ENCODE peak calls at places on chromosomes 11 and 22, in four cellular contexts. One of them, this sample, is unnamed.

GRCh38 chr11:19555266-19555665 is 157.4 kb upstream of the NAV2 start:
- DNase-seq in WTC11: no peak
- DNase-seq in lower lobe of right lung: no peak
- DNase-seq in A673: no peak
- DNase-seq in this sample: no peak

GRCh38 chr11:75328426-75329277 is 22.8 kb downstream of the ARRB1 start:
- DNase-seq in WTC11: peak; percentile 71
- DNase-seq in lower lobe of right lung: peak; percentile 86
- DNase-seq in A673: peak; percentile 85
- DNase-seq in this sample: no peak

GRCh38 chr11:130553306-130553705 is 104.9 kb downstream of the ADAMTS15 start:
- DNase-seq in WTC11: no peak
- DNase-seq in lower lobe of right lung: no peak
- DNase-seq in A673: no peak
- DNase-seq in this sample: no peak

GRCh38 chr11:1835671-1836010 is 851 bp downstream of the SYT8 start:
- DNase-seq in WTC11: no peak
- DNase-seq in lower lobe of right lung: peak; percentile 45
- DNase-seq in A673: no peak
- DNase-seq in this sample: no peak

GRCh38 chr22:50656122-50657070 is 16.2 kb upstream of the SHANK3 start:
- DNase-seq in WTC11: no peak
- DNase-seq in lower lobe of right lung: peak; percentile 52
- DNase-seq in A673: no peak
- DNase-seq in this sample: no peak

GRCh38 chr11:42299780-42300179 is 840.3 kb upstream of the LRRC4C start:
- DNase-seq in WTC11: no peak
- DNase-seq in lower lobe of right lung: no peak
- DNase-seq in A673: no peak
- DNase-seq in this sample: no peak

GRCh38 chr11:23278121-23278520 is 417.8 kb upstream of the CCDC179 start:
- DNase-seq in WTC11: no peak
- DNase-seq in lower lobe of right lung: no peak
- DNase-seq in A673: no peak
- DNase-seq in this sample: no peak

GRCh38 chr11:108734956-108735559 is 70.2 kb downstream of the DDX10 start:
- DNase-seq in WTC11: no peak
- DNase-seq in lower lobe of right lung: no peak
- DNase-seq in A673: peak; percentile 72
- DNase-seq in this sample: no peak

GRCh38 chr11:67507242-67507890 is 596 bp downstream of the CDK2AP2 start:
- DNase-seq in WTC11: peak; percentile 76
- DNase-seq in lower lobe of right lung: no peak
- DNase-seq in A673: peak; percentile 83
- DNase-seq in this sample: no peak

GRCh38 chr22:41365425-41365824 is 16.3 kb upstream of the TEF start:
- DNase-seq in WTC11: no peak
- DNase-seq in lower lobe of right lung: no peak
- DNase-seq in A673: no peak
- DNase-seq in this sample: no peak

DNA sequence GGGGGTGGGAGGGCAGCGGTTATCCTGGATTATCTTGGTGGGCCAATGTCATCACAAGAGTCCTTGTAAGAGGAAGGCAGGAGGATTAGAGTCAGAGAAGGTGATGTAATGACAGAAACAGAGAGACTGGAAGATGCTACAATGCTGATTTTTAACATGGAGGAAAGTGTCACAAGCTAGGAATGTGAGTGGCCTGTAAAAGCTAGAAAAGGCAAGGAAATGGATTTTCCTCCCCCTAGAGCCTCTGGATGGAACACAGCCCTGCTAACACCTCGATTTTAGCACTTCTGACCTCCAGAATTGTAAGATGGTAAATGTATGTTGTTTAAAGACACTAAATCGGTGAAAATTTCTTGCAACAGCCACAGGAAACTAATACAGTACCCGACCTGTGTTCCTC is 109.3 kb downstream of the MN1 start:
- DNase-seq in WTC11: no peak
- DNase-seq in lower lobe of right lung: no peak
- DNase-seq in A673: no peak
- DNase-seq in this sample: no peak
- TF ChIP-seq CTCF in WTC11: no peak
- TF ChIP-seq CTCF in lower lobe of right lung: no peak
- TF ChIP-seq CTCF in A673: no peak
- TF ChIP-seq CTCF in this sample: no peak

GRCh38 chr22:39117585-39118191 is 20.6 kb downstream of the APOBEC3H start:
- DNase-seq in WTC11: peak; percentile 67
- DNase-seq in lower lobe of right lung: no peak
- DNase-seq in A673: peak; percentile 64
- DNase-seq in this sample: peak; percentile 37
- TF ChIP-seq CTCF in WTC11: no peak
- TF ChIP-seq CTCF in lower lobe of right lung: peak; percentile 46
- TF ChIP-seq CTCF in A673: peak; percentile 69
- TF ChIP-seq CTCF in this sample: no peak

DNA sequence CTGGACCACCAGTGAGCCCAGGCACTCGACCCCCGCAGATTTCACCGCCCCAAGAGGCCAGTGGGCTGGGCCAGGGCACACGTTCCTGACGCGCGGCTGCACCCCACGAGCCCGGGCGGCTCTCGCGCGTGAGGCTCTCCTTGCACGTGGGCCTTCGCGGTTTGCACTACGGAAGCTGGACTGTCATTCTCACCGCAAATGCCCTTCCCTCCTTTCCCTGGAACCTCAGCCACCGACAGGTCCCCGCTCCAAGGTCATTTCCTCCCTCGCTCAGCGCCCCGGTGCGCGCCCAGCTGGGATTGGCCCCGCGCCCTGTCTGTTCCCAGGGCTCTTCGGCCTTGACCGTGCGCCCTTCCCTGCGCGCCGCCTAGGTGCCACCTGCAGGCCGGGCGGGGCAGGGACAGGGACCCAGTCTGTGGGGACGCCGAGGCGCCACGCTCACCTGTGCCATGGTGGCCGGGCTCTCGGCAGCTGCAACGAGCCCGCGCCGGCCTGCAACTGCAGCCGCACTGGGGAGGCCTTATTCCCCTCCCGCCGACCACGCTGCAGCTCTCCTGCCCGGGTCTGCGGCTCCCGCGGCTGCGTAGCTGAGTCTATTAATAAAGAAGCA is 2.1 kb upstream of the CPT1A start:
- DNase-seq in WTC11: peak; percentile 80
- DNase-seq in lower lobe of right lung: peak; percentile 93
- DNase-seq in A673: no peak
- DNase-seq in this sample: peak; percentile 75
- TF ChIP-seq CTCF in WTC11: peak; percentile 21
- TF ChIP-seq CTCF in lower lobe of right lung: peak; percentile 73
- TF ChIP-seq CTCF in A673: peak; percentile 29
- TF ChIP-seq CTCF in this sample: no peak

GRCh38 chr11:9092846-9093778 is 1.7 kb upstream of the SCUBE2 start:
- DNase-seq in WTC11: no peak
- DNase-seq in lower lobe of right lung: no peak
- DNase-seq in A673: peak; percentile 5
- DNase-seq in this sample: no peak
- TF ChIP-seq CTCF in WTC11: no peak
- TF ChIP-seq CTCF in lower lobe of right lung: no peak
- TF ChIP-seq CTCF in A673: peak; percentile 40
- TF ChIP-seq CTCF in this sample: no peak

GRCh38 chr11:86228269-86228966 is 16.1 kb upstream of the EED start:
- DNase-seq in WTC11: no peak
- DNase-seq in lower lobe of right lung: no peak
- DNase-seq in A673: no peak
- DNase-seq in this sample: no peak

GRCh38 chr11:86228967-86229330 is 15.6 kb upstream of the EED start:
- DNase-seq in WTC11: no peak
- DNase-seq in lower lobe of right lung: no peak
- DNase-seq in A673: no peak
- DNase-seq in this sample: no peak

GRCh38 chr11:86230196-86230813 is 14.2 kb upstream of the EED start:
- DNase-seq in WTC11: no peak
- DNase-seq in lower lobe of right lung: no peak
- DNase-seq in A673: no peak
- DNase-seq in this sample: no peak

GRCh38 chr11:86232556-86232955 is 12.0 kb upstream of the EED start:
- DNase-seq in WTC11: no peak
- DNase-seq in lower lobe of right lung: no peak
- DNase-seq in A673: no peak
- DNase-seq in this sample: no peak

DNA sequence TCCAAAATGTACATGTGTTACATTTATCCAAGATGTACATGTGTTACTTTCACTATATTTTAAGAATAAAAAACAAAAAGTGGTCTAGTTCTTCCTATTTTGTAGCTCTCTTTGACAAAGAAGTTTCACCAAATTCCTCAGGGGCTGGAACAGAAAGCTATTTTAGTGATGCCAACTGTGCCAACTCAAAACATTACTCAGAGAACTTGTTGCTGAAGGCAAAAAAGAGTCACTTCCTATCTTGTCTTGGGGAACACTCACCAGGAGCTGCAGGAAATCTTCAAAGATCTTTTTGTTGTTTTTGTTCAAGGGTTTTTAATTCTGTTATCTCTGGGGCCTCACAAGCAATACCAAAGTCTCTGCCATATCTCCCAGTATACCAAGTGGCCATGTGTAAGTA is 13.6 kb upstream of the EED start:
- DNase-seq in WTC11: no peak
- DNase-seq in lower lobe of right lung: no peak
- DNase-seq in A673: no peak
- DNase-seq in this sample: no peak
- TF ChIP-seq CTCF in WTC11: no peak
- TF ChIP-seq CTCF in lower lobe of right lung: no peak
- TF ChIP-seq CTCF in A673: no peak
- TF ChIP-seq CTCF in this sample: no peak

GRCh38 chr22:32175751-32176644 is 16.9 kb upstream of the C22orf42 start:
- DNase-seq in WTC11: peak; percentile 73
- DNase-seq in lower lobe of right lung: no peak
- DNase-seq in A673: no peak
- DNase-seq in this sample: no peak
- TF ChIP-seq CTCF in WTC11: no peak
- TF ChIP-seq CTCF in lower lobe of right lung: no peak
- TF ChIP-seq CTCF in A673: no peak
- TF ChIP-seq CTCF in this sample: no peak

DNA sequence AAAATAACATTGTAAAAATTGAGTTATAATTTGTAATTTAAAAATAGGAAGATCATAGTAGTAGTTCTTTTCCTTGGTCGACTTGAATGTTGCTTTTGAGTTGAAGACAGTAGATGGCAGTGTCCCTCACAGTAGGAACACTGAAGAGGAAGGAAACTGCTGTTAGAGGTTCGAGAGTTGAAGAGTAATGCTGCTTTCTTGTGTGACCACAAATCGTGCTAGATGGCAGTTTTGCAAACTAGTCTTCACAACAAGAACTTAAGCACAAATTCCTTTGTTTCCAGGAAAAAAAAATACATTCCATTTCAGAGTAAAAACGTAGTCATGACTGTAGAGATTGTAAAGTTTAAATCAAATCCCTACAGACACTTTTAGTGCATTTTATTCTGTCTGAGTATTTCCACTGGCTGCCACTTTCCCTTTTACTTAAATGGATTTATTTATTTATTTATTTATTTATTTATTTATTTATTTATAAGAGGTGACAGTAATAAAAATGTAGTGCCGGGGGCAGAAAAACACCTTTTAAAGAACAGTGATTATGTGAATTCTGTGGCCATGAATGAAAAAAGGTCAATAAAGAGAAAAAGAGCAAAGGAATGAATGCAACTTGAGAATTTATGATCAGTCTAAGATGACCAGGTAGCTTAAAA is 54.6 kb downstream of the SPECC1L start:
- DNase-seq in WTC11: no peak
- DNase-seq in lower lobe of right lung: no peak
- DNase-seq in A673: peak; percentile 78
- DNase-seq in this sample: no peak
- TF ChIP-seq CTCF in WTC11: no peak
- TF ChIP-seq CTCF in lower lobe of right lung: peak; percentile 70
- TF ChIP-seq CTCF in A673: peak; percentile 76
- TF ChIP-seq CTCF in this sample: peak; percentile 41

GRCh38 chr11:77093987-77094840 is 8.4 kb upstream of the OMP start:
- DNase-seq in WTC11: no peak
- DNase-seq in lower lobe of right lung: peak; percentile 18
- DNase-seq in A673: no peak
- DNase-seq in this sample: no peak

GRCh38 chr11:77093056-77093891 is 9.4 kb upstream of the OMP start:
- DNase-seq in WTC11: no peak
- DNase-seq in lower lobe of right lung: peak; percentile 36
- DNase-seq in A673: no peak
- DNase-seq in this sample: no peak

GRCh38 chr11:77095551-77096490 is 6.8 kb upstream of the OMP start:
- DNase-seq in WTC11: no peak
- DNase-seq in lower lobe of right lung: peak; percentile 21
- DNase-seq in A673: no peak
- DNase-seq in this sample: no peak

GRCh38 chr11:77096591-77097019 is 6.0 kb upstream of the OMP start:
- DNase-seq in WTC11: no peak
- DNase-seq in lower lobe of right lung: peak; percentile 19
- DNase-seq in A673: no peak
- DNase-seq in this sample: no peak

GRCh38 chr11:77094841-77095365 is 7.7 kb upstream of the OMP start:
- DNase-seq in WTC11: no peak
- DNase-seq in lower lobe of right lung: peak; percentile 32
- DNase-seq in A673: no peak
- DNase-seq in this sample: no peak
- TF ChIP-seq CTCF in WTC11: no peak
- TF ChIP-seq CTCF in lower lobe of right lung: no peak
- TF ChIP-seq CTCF in A673: no peak
- TF ChIP-seq CTCF in this sample: no peak

DNA sequence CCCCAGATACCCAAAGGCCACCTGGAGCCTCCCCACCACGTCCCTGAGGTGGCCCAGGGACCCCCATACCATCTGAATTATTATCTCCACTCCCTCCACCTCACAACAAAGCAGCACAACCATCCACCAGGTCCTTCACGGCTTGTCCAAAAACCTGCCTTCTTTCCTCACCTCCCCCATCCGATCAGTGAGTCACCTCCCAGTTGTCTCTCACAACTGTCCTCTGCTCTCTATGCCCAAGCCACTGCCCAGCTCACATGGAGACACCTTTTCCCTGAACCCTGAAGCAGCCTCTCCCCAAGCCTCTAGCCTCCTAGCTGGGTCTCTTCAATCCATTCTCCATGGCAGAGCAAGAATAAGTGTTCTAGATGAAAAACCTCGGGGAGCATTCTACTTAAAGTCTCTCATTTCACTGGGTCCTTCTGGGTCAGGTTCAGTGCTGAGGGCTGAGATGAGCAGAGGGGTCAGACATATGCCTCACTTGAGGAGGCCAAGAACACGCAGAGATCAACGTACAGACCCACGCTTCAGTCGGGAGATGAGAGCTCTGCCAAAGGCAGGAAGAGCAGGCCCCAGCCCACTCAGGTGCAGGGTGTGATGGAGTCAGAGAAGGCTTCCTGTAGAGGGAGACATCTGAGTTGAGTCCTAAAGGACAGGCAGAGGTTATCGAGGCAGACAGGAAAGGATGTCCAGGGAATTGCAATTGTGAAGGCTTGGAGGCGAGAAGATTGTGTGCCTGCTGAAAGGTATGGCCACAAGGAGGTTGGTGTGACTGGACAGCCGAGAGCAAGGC is 74.7 kb downstream of the PDE2A start:
- DNase-seq in WTC11: no peak
- DNase-seq in lower lobe of right lung: no peak
- DNase-seq in A673: no peak
- DNase-seq in this sample: no peak
- TF ChIP-seq CTCF in WTC11: no peak
- TF ChIP-seq CTCF in lower lobe of right lung: no peak
- TF ChIP-seq CTCF in A673: no peak
- TF ChIP-seq CTCF in this sample: no peak